ENCODE peak calls at places on chromosomes 5 and 9, in six cellular contexts. W is NCI-H345, H is posterior cingulate gyrus, M is upper lobe of right lung, T is B cell, I is T follicular helper cell. F is an unnamed sample.

GRCh38 chr9:133115604-133116345 is 5.3 kb downstream of the RALGDS start:
- DNase-seq in W (no peak), H (no peak), M (peak), T (peak), I (peak), F (peak)

GRCh38 chr5:36944607-36945225 is 68.1 kb downstream of the NIPBL start:
- DNase-seq in W (peak), H (no peak), M (no peak), T (peak), I (no peak), F (peak)

GRCh38 chr9:129316281-129317030 is 138.4 kb upstream of the IER5L start:
- DNase-seq in W (no peak), H (no peak), M (peak), T (no peak), I (no peak), F (no peak)

GRCh38 chr9:112493738-112494137 is 7.1 kb downstream of the KIAA1958 start:
- DNase-seq in W (no peak), H (no peak), M (no peak), T (no peak), I (no peak), F (peak)

GRCh38 chr9:70639853-70640814 is 225.7 kb upstream of the KLF9 start:
- DNase-seq in W (peak), H (no peak), M (no peak), T (no peak), I (no peak), F (peak)

GRCh38 chr9:121690316-121690715 is 38.9 kb downstream of the DAB2IP start:
- DNase-seq in W (no peak), H (no peak), M (no peak), T (no peak), I (no peak), F (no peak)

GRCh38 chr9:87829756-87830155 is 52.9 kb upstream of the SPATA31E1 start:
- DNase-seq in W (no peak), H (no peak), M (no peak), T (no peak), I (no peak), F (peak)

GRCh38 chr9:91902465-91903125 is 47.4 kb downstream of the ROR2 start:
- DNase-seq in W (no peak), H (no peak), M (no peak), T (no peak), I (no peak), F (no peak)

GRCh38 chr9:122875523-122875922 is 29.6 kb downstream of the RC3H2 start:
- DNase-seq in W (no peak), H (no peak), M (no peak), T (peak), I (no peak), F (no peak)

GRCh38 chr5:140295414-140295813 is 7.5 kb downstream of the PFDN1 start:
- DNase-seq in W (peak), H (no peak), M (no peak), T (peak), I (no peak), F (peak)

GRCh38 chr9:32502459-32502858 is 23.5 kb downstream of the RIGI start:
- DNase-seq in W (no peak), H (no peak), M (no peak), T (no peak), I (no peak), F (peak)

GRCh38 chr9:95110956-95111525 is 206.5 kb downstream of the FANCC start:
- DNase-seq in W (no peak), H (no peak), M (peak), T (no peak), I (no peak), F (no peak)

GRCh38 chr9:136143215-136144001 is 24.7 kb upstream of the TMEM250 start:
- DNase-seq in W (peak), H (no peak), M (no peak), T (no peak), I (no peak), F (no peak)

GRCh38 chr5:159010611-159011497 is 88.9 kb downstream of the EBF1 start:
- DNase-seq in W (no peak), H (no peak), M (no peak), T (peak), I (no peak), F (no peak)

GRCh38 chr9:120410925-120411501 is 169.0 kb downstream of the CDK5RAP2 start:
- DNase-seq in W (no peak), H (no peak), M (no peak), T (no peak), I (no peak), F (peak)

GRCh38 chr5:104793452-104794120 is 1231.0 kb upstream of the NUDT12 start:
- DNase-seq in W (no peak), H (no peak), M (no peak), T (no peak), I (no peak), F (no peak)

GRCh38 chr5:127567026-127567768 is 49.8 kb downstream of the PRRC1 start:
- DNase-seq in W (no peak), H (no peak), M (no peak), T (no peak), I (no peak), F (no peak)

GRCh38 chr5:176597417-176598389 is 12.3 kb downstream of the GPRIN1 start:
- DNase-seq in W (no peak), H (no peak), M (no peak), T (no peak), I (no peak), F (no peak)

GRCh38 chr5:59767753-59768159 is 125.8 kb downstream of the PDE4D start:
- DNase-seq in W (no peak), H (no peak), M (no peak), T (no peak), I (no peak), F (peak)

GRCh38 chr9:3040761-3041160 is 196.9 kb upstream of the PUM3 start:
- DNase-seq in W (no peak), H (no peak), M (no peak), T (no peak), I (no peak), F (no peak)

GRCh38 chr5:148014276-148014675 is 49.5 kb upstream of the SPINK5 start:
- DNase-seq in W (no peak), H (no peak), M (no peak), T (no peak), I (no peak), F (peak)

GRCh38 chr9:131402738-131403492 is 9.0 kb downstream of the PRRC2B start:
- DNase-seq in W (peak), H (peak), M (peak), T (no peak), I (no peak), F (peak)

GRCh38 chr5:40775085-40775845 is 19.5 kb upstream of the TTC33 start:
- DNase-seq in W (no peak), H (no peak), M (no peak), T (no peak), I (no peak), F (no peak)

GRCh38 chr9:1910269-1910811 is 104.8 kb upstream of the SMARCA2 start:
- DNase-seq in W (no peak), H (no peak), M (no peak), T (no peak), I (no peak), F (no peak)

GRCh38 chr9:113184509-113184908 is 33.7 kb downstream of the SLC31A2 start:
- DNase-seq in W (no peak), H (no peak), M (no peak), T (no peak), I (no peak), F (no peak)

GRCh38 chr9:18694959-18695668 is 221.2 kb downstream of the ADAMTSL1 start:
- DNase-seq in W (no peak), H (no peak), M (no peak), T (no peak), I (no peak), F (no peak)

GRCh38 chr9:110189001-110189400 is 19.0 kb downstream of the C9orf152 start:
- DNase-seq in W (peak), H (peak), M (peak), T (no peak), I (no peak), F (no peak)

GRCh38 chr9:18061856-18062255 is 412.1 kb upstream of the ADAMTSL1 start:
- DNase-seq in W (no peak), H (no peak), M (no peak), T (no peak), I (no peak), F (no peak)

GRCh38 chr5:67244345-67244793 is 47.8 kb upstream of the CD180 start:
- DNase-seq in W (peak), H (no peak), M (no peak), T (no peak), I (no peak), F (no peak)

GRCh38 chr5:2704111-2704510 is 47.4 kb downstream of the IRX2 start:
- DNase-seq in W (no peak), H (no peak), M (no peak), T (no peak), I (no peak), F (no peak)

GRCh38 chr5:95959051-95959963 is 2.3 kb downstream of the ELL2 start:
- DNase-seq in W (no peak), H (no peak), M (no peak), T (peak), I (no peak), F (peak)

GRCh38 chr9:103364753-103365152 is 369.6 kb downstream of the CYLC2 start:
- DNase-seq in W (no peak), H (no peak), M (no peak), T (no peak), I (no peak), F (peak)

GRCh38 chr5:61051267-61051666 is 106.3 kb downstream of the NDUFAF2 start:
- DNase-seq in W (no peak), H (no peak), M (no peak), T (no peak), I (no peak), F (peak)